ENCODE peak calls at places on chromosomes 2 and 18, in eight cellular contexts. V, M, S, K, E, P, B and C are unnamed samples.

GRCh38 chr2:127314193-127314988 is 20.4 kb upstream of the ERCC3 start:
- DNase-seq in V (no peak), M (no peak), S (no peak), K (no peak), E (no peak), P (no peak), B (no peak), C (no peak)

GRCh38 chr2:203341741-203342310 is 13.6 kb downstream of the ABI2 start:
- DNase-seq in V (peak; percentile 56), M (no peak), S (no peak), K (no peak), E (no peak), P (no peak), B (no peak), C (no peak)

GRCh38 chr2:208265371-208265806 is 666 bp upstream of the PIKFYVE start:
- DNase-seq in V (peak; percentile 72), M (peak; percentile 52), S (peak; percentile 56), K (peak; percentile 57), E (no peak), P (peak; percentile 74), B (no peak), C (no peak)

GRCh38 chr2:44952143-44952805 is 10.8 kb downstream of the SIX3 start:
- DNase-seq in V (peak; percentile 86), M (no peak), S (no peak), K (peak; percentile 88), E (no peak), P (peak; percentile 92), B (no peak), C (peak; percentile 22)

GRCh38 chr18:27839141-27839540 is 337.8 kb downstream of the CDH2 start:
- DNase-seq in V (peak; percentile 76), M (no peak), S (peak; percentile 95), K (peak; percentile 61), E (no peak), P (no peak), B (no peak), C (no peak)

GRCh38 chr2:233519787-233520611 is 46.6 kb downstream of the USP40 start:
- DNase-seq in V (no peak), M (no peak), S (no peak), K (no peak), E (no peak), P (no peak), B (no peak), C (no peak)

GRCh38 chr2:183063083-183063482 is 15.5 kb upstream of the DUSP19 start:
- DNase-seq in V (peak; percentile 92), M (no peak), S (peak; percentile 73), K (peak; percentile 23), E (no peak), P (no peak), B (no peak), C (no peak)

GRCh38 chr2:169704160-169704713 is 10.0 kb downstream of the PHOSPHO2 start:
- DNase-seq in V (no peak), M (no peak), S (no peak), K (no peak), E (no peak), P (peak; percentile 12), B (no peak), C (no peak)

GRCh38 chr2:188410504-188411235 is 119.0 kb downstream of the GULP1 start:
- DNase-seq in V (peak; percentile 36), M (no peak), S (peak; percentile 80), K (no peak), E (no peak), P (peak; percentile 63), B (no peak), C (no peak)

GRCh38 chr2:3625186-3625585 is 30.3 kb downstream of the COLEC11 start:
- DNase-seq in V (no peak), M (peak; percentile 27), S (no peak), K (no peak), E (peak; percentile 41), P (no peak), B (no peak), C (no peak)

GRCh38 chr18:79798346-79798998 is 734 bp downstream of the KCNG2 start:
- DNase-seq in V (no peak), M (peak; percentile 30), S (no peak), K (no peak), E (peak; percentile 45), P (peak; percentile 68), B (no peak), C (no peak)

GRCh38 chr2:96205888-96206287 is 2.7 kb downstream of the STARD7 start:
- DNase-seq in V (peak; percentile 92), M (no peak), S (peak; percentile 59), K (no peak), E (no peak), P (no peak), B (no peak), C (no peak)

GRCh38 chr2:190953257-190953656 is 60.7 kb downstream of the STAT1 start:
- DNase-seq in V (no peak), M (no peak), S (no peak), K (no peak), E (no peak), P (no peak), B (no peak), C (no peak)

GRCh38 chr18:22055466-22055865 is 113.9 kb upstream of the GATA6 start:
- DNase-seq in V (no peak), M (no peak), S (no peak), K (no peak), E (no peak), P (no peak), B (no peak), C (no peak)

GRCh38 chr18:2846241-2846637 is 567 bp upstream of the EMILIN2 start:
- DNase-seq in V (peak; percentile 71), M (peak; percentile 39), S (no peak), K (peak; percentile 90), E (peak; percentile 67), P (peak; percentile 84), B (no peak), C (no peak)

GRCh38 chr18:43931439-43931838 is 654.1 kb upstream of the SYT4 start:
- DNase-seq in V (no peak), M (no peak), S (no peak), K (no peak), E (no peak), P (no peak), B (no peak), C (no peak)

DNA sequence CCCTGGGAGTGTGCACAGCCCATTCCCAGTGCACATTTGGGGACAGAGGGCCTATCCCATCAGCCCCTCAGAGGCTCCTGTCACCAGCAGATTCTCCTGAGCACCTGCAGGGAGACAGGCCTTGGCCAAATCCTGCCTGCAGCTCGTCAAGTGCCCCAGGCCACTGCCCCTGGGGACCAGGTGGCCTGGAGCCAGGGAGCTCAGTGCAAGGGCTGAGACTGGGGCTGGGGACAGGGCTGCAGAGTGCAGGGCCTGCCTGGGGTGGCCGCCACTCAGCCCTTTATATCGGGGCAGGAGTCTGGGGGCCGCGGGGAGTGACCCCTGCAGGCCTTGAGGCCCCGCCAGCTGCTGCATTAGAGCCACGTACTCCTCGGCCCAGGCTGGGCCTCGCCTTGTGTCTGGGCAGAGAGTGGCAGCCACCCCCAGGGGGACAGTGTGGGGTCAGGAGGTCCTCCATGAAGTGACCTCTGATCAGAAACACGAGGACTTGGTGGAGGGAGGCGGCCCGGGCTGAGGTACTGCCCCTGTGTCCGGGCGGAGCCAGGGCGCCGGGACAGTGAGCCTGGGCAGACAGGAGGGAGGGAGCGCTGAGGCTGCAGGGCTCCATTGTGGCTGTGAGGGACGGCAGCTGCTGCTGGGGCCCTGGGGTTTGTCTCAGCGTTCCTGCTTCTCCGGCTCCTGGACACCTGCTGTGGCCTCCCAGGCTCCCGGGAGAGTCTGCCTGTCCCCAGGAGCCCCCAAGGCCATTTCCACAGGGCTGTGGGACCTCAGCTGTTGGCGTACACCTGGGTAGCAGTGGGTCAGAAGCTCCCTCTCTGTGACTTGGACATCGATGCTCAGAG is 24.2 kb downstream of the GPC1 start:
- DNase-seq in V (no peak), M (peak; percentile 24), S (no peak), K (no peak), E (peak; percentile 62), P (peak; percentile 48), B (peak; percentile 14), C (no peak)
- H3K27ac ChIP-seq in V (no peak overlapping the region), M (no peak overlapping the region), S (no peak overlapping the region), K (no peak overlapping the region), E (no peak overlapping the region), P (peak overlapping the region; percentile 75), B (no peak overlapping the region), C (no peak overlapping the region)

DNA sequence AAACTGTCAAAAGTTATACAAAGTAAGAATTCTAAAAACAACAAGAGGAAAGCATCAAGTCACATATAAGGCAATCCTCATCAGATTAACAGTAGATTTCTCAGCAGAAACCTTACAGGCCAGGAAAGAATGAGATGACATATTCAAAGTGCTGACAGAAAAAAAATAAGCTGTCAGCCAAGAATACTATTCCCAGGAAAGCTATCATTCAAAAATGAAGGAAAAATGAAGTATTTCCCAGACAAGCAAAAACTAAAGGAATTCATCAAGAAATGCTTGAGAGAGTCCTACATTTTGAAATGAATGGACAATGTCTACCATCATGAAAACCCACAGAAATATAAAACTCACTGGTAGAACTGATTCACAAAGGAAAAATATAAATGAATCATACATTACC is 268.9 kb upstream of the OSR1 start:
- DNase-seq in V (no peak), M (no peak), S (no peak), K (no peak), E (no peak), P (no peak), B (no peak), C (no peak)
- H3K27me3 ChIP-seq in V (no peaks in the 10 kb centered on the region), M (no peaks in the 10 kb centered on the region), S (no peaks in the 10 kb centered on the region), K (no peaks in the 10 kb centered on the region), E (no peaks in the 10 kb centered on the region), P (no peaks in the 10 kb centered on the region), B (no peaks in the 10 kb centered on the region), C (no peaks in the 10 kb centered on the region)

GRCh38 chr2:225337183-225337582 is 62.3 kb upstream of the NYAP2 start:
- DNase-seq in V (peak; percentile 4), M (no peak), S (peak; percentile 87), K (peak; percentile 74), E (no peak), P (no peak), B (no peak), C (no peak)

DNA sequence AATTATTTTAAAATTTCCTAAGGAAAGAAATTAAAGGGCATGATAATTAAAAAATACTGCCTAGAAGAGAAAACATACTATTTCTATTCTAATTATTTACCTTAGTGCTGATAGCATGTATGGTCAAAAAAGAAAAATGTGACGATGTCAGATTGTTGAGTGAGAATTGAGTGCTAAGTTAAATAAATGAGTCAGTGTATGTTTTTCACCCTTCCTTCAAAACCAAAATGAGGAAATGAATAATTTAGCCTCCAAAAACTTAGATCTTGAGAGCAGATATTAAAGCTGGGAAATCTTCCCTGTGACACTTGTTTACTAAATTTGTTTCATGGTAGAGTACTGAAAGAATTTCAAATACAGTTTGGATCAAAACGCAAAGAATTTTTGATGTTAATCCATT is 58.6 kb upstream of the NYAP2 start:
- DNase-seq in V (no peak), M (no peak), S (no peak), K (no peak), E (no peak), P (no peak), B (no peak), C (no peak)
- H3K27ac ChIP-seq in V (no peak overlapping the region), M (no peak overlapping the region), S (no peak overlapping the region), K (no peak overlapping the region), E (no peak overlapping the region), P (no peak overlapping the region), B (no peak overlapping the region), C (no peak overlapping the region)

DNA sequence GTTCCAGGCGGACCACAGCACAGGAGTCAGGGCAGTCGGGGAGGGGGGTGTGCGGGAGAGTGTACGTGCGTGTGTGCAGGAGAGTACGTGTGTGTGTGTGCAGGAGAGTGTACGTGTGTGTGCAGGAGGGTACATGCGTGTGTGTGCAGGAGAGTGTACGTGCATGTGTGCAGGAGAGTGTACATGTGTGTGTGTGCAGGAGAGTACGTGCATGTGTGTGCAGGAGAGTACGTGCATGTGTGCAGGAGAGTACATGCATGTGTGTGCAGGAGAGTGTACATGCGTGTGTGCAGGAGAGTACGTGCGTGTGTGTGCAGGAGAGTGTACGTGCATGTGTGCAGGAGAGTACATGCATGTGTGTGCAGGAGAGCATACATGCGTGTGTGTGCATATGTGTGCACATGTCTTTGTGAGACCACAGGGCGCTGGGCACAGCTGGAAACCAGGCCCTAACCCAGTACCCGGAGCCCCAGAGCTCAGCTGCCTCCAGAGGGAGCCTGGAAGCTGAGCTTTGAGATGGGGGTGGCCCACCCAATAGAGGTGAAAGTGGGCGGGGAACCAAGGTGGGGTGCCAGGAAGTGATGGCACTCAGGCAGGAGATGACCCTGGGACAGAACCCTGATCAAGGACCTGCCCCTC is 13.9 kb upstream of the KLHL30 start:
- DNase-seq in V (no peak), M (no peak), S (no peak), K (no peak), E (no peak), P (no peak), B (no peak), C (no peak)
- H3K27me3 ChIP-seq in V (no peaks in the 10 kb centered on the region), M (peaks cover 46% of the 10 kb centered on the region), S (peaks cover 2% of the 10 kb centered on the region), K (no peaks in the 10 kb centered on the region), E (no peaks in the 10 kb centered on the region), P (no peaks in the 10 kb centered on the region), B (no peaks in the 10 kb centered on the region), C (no peaks in the 10 kb centered on the region)